ENCODE peak calls at places on chromosomes 1 and 21, in five cellular contexts. Q is GM10248; E is naive thymus-derived CD8-positive, alpha-beta T cell; O is hippocampal formation; I is non-pigmented ciliary epithelial cell. F is an unnamed sample.

GRCh38 chr1:53195913-53196484 is 625 bp upstream of the CPT2 start:
- DNase-seq in I (no peak), O (no peak), Q (no peak), E (no peak), F (no peak)

GRCh38 chr1:76289692-76290091 is 215.1 kb downstream of the ST6GALNAC3 start:
- DNase-seq in Q (no peak), E (no peak), I (no peak), O (no peak), F (no peak)

GRCh38 chr1:66048011-66048410 is 255.3 kb downstream of the PDE4B start:
- DNase-seq in E (no peak), Q (no peak), I (no peak), O (no peak), F (no peak)

GRCh38 chr1:67060811-67061218 is 6.9 kb upstream of the SLC35D1 start:
- DNase-seq in I (peak), O (no peak), Q (no peak), E (no peak), F (peak)

GRCh38 chr21:24265987-24266386 is 1341.3 kb downstream of the MRPL39 start:
- DNase-seq in O (no peak), E (no peak), Q (no peak), I (no peak), F (no peak)

GRCh38 chr1:212485895-212486590 is 53.3 kb downstream of the NENF start:
- DNase-seq in O (no peak), Q (no peak), I (peak), E (no peak), F (peak)

GRCh38 chr1:96362623-96363022 is 359.0 kb upstream of the PTBP2 start:
- DNase-seq in E (no peak), I (peak), O (no peak), Q (no peak), F (peak)

GRCh38 chr21:42500736-42501135 is 4.7 kb upstream of the RSPH1 start:
- DNase-seq in Q (no peak), I (no peak), E (no peak), O (no peak), F (no peak)

GRCh38 chr1:68165665-68166064 is 66.7 kb downstream of the WLS start:
- DNase-seq in I (no peak), E (no peak), O (no peak), Q (no peak), F (no peak)

GRCh38 chr1:177343445-177343844 is 172.7 kb downstream of the BRINP2 start:
- DNase-seq in E (no peak), I (no peak), O (no peak), Q (no peak), F (no peak)

GRCh38 chr1:234433563-234434285 is 45.3 kb downstream of the TARBP1 start:
- DNase-seq in I (peak), Q (peak), O (no peak), E (no peak), F (peak)

GRCh38 chr1:109634771-109635750 is 15.4 kb downstream of the AMPD2 start:
- DNase-seq in I (no peak), E (no peak), O (no peak), Q (peak), F (no peak)

GRCh38 chr1:2635271-2636010 is 2.6 kb upstream of the MMEL1 start:
- DNase-seq in O (no peak), E (no peak), Q (peak), I (no peak), F (no peak)

GRCh38 chr1:179146476-179146875 is 64.6 kb downstream of the TOR3A start:
- DNase-seq in I (no peak), O (no peak), Q (no peak), E (no peak), F (no peak)

GRCh38 chr1:3441880-3442279 is 12.6 kb upstream of the ARHGEF16 start:
- DNase-seq in E (no peak), O (no peak), I (no peak), Q (no peak), F (no peak)

GRCh38 chr1:201460783-201461182 is 8.2 kb downstream of the PHLDA3 start:
- DNase-seq in I (no peak), Q (no peak), O (no peak), E (no peak), F (no peak)

GRCh38 chr1:5909576-5910275 is 82.5 kb downstream of the NPHP4 start:
- DNase-seq in Q (no peak), O (no peak), E (no peak), I (no peak), F (no peak)

GRCh38 chr1:202576816-202577215 is 133.4 kb downstream of the SYT2 start:
- DNase-seq in E (no peak), O (no peak), Q (no peak), I (peak), F (no peak)

GRCh38 chr1:214514819-214515383 is 36.5 kb downstream of the PTPN14 start:
- DNase-seq in E (no peak), I (no peak), O (no peak), Q (no peak), F (no peak)

GRCh38 chr1:94542088-94542671 is 621 bp upstream of the F3 start:
- DNase-seq in I (no peak), Q (peak), O (no peak), E (no peak), F (no peak)

GRCh38 chr1:204316164-204316563 is 43.6 kb downstream of the PLEKHA6 start:
- DNase-seq in I (no peak), O (no peak), E (no peak), Q (no peak), F (no peak)

GRCh38 chr1:214287884-214288283 is 6.9 kb downstream of the SMYD2 start:
- DNase-seq in I (no peak), Q (no peak), E (no peak), O (no peak), F (no peak)

F was measured in epithelial cell of proximal tubule.